ENCODE peak calls at places on chromosomes 1 and 21, in nine cellular contexts. U, P, Q, K, I, C, D, X and Y are unnamed samples.

GRCh38 chr1:85850238-85850637 is 142.0 kb upstream of the ZNHIT6 start:
- DNase-seq in U (peak), P (no peak), Q (no peak), K (peak), I (peak), C (no peak), D (no peak), X (peak), Y (peak)

GRCh38 chr21:28992526-28993292 is at the start of gene LTN1:
- DNase-seq in U (peak), P (peak), Q (peak), K (peak), I (peak), C (peak), D (peak), X (peak), Y (peak)

GRCh38 chr1:11581455-11581854 is 72.8 kb downstream of the FBXO2 start:
- DNase-seq in U (no peak), P (no peak), Q (no peak), K (no peak), I (no peak), C (no peak), D (no peak), X (no peak), Y (no peak)

GRCh38 chr1:218380125-218380977 is 35.2 kb downstream of the TGFB2 start:
- DNase-seq in U (peak), P (no peak), Q (peak), K (peak), I (peak), C (peak), D (no peak), X (no peak), Y (no peak)

GRCh38 chr1:13812456-13813397 is 112.7 kb downstream of the PRDM2 start:
- DNase-seq in U (no peak), P (no peak), Q (no peak), K (no peak), I (no peak), C (no peak), D (no peak), X (peak), Y (no peak)

GRCh38 chr1:3954391-3955160 is 54.5 kb upstream of the C1orf174 start:
- DNase-seq in U (no peak), P (no peak), Q (no peak), K (no peak), I (no peak), C (no peak), D (no peak), X (no peak), Y (no peak)

GRCh38 chr1:235401251-235401650 is 34.0 kb downstream of the TBCE start:
- DNase-seq in U (no peak), P (no peak), Q (no peak), K (no peak), I (no peak), C (no peak), D (no peak), X (no peak), Y (no peak)

GRCh38 chr1:51729824-51730284 is 113.0 kb downstream of the OSBPL9 start:
- DNase-seq in U (peak), P (no peak), Q (no peak), K (no peak), I (peak), C (no peak), D (no peak), X (no peak), Y (peak)

GRCh38 chr21:36005018-36005417 is 55.3 kb downstream of the SETD4 start:
- DNase-seq in U (peak), P (no peak), Q (no peak), K (peak), I (peak), C (no peak), D (no peak), X (no peak), Y (no peak)

GRCh38 chr1:24600551-24600950 is 42.6 kb upstream of the SRRM1 start:
- DNase-seq in U (no peak), P (no peak), Q (no peak), K (no peak), I (no peak), C (no peak), D (no peak), X (no peak), Y (no peak)

GRCh38 chr1:37765937-37766664 is 1.2 kb upstream of the EPHA10 start:
- DNase-seq in U (peak), P (no peak), Q (no peak), K (no peak), I (no peak), C (no peak), D (no peak), X (peak), Y (peak)

GRCh38 chr1:56340977-56341376 is 238.4 kb downstream of the PLPP3 start:
- DNase-seq in U (no peak), P (no peak), Q (no peak), K (no peak), I (no peak), C (no peak), D (no peak), X (no peak), Y (no peak)

GRCh38 chr1:243713470-243714186 is 136.4 kb downstream of the AKT3 start:
- DNase-seq in U (no peak), P (no peak), Q (no peak), K (peak), I (peak), C (no peak), D (no peak), X (no peak), Y (no peak)

GRCh38 chr1:170414989-170415733 is 116.8 kb upstream of the GORAB start:
- DNase-seq in U (no peak), P (no peak), Q (peak), K (peak), I (peak), C (no peak), D (no peak), X (no peak), Y (no peak)

GRCh38 chr1:223261914-223262313 is 102.1 kb downstream of the SUSD4 start:
- DNase-seq in U (no peak), P (no peak), Q (no peak), K (no peak), I (no peak), C (peak), D (no peak), X (no peak), Y (no peak)

GRCh38 chr1:109838838-109839240 is 71.8 kb upstream of the CSF1 start:
- DNase-seq in U (peak), P (no peak), Q (no peak), K (peak), I (peak), C (no peak), D (no peak), X (peak), Y (no peak)

GRCh38 chr1:106584663-106585062 is 471.8 kb upstream of the PRMT6 start:
- DNase-seq in U (no peak), P (no peak), Q (no peak), K (no peak), I (no peak), C (no peak), D (no peak), X (no peak), Y (no peak)

GRCh38 chr1:34739613-34740012 is 15.2 kb upstream of the GJB5 start:
- DNase-seq in U (no peak), P (no peak), Q (no peak), K (no peak), I (no peak), C (no peak), D (no peak), X (no peak), Y (no peak)

GRCh38 chr1:14320518-14320917 is 278.0 kb upstream of the KAZN start:
- DNase-seq in U (no peak), P (no peak), Q (no peak), K (peak), I (peak), C (no peak), D (no peak), X (no peak), Y (no peak)

GRCh38 chr1:10667815-10668214 is 128.6 kb downstream of the CASZ1 start:
- DNase-seq in U (no peak), P (no peak), Q (no peak), K (no peak), I (no peak), C (no peak), D (no peak), X (no peak), Y (no peak)

GRCh38 chr1:153888518-153888917 is 34.3 kb downstream of the GATAD2B start:
- DNase-seq in U (no peak), P (no peak), Q (no peak), K (peak), I (peak), C (no peak), D (peak), X (no peak), Y (peak)

GRCh38 chr21:24418671-24419070 is 1188.6 kb downstream of the MRPL39 start:
- DNase-seq in U (no peak), P (no peak), Q (no peak), K (no peak), I (no peak), C (no peak), D (no peak), X (no peak), Y (no peak)

GRCh38 chr1:209267968-209268367 is 315.5 kb upstream of the CAMK1G start:
- DNase-seq in U (no peak), P (no peak), Q (no peak), K (no peak), I (no peak), C (no peak), D (no peak), X (no peak), Y (no peak)
- TF ChIP-seq CTCF in U (no peak), P (no peak), Q (no peak), K (no peak), I (no peak), C (no peak), D (no peak), X (no peak), Y (no peak)

GRCh38 chr1:44405041-44405803 is at the start of gene RNF220:
- DNase-seq in U (peak), P (no peak), Q (no peak), K (peak), I (peak), C (peak), D (peak), X (peak), Y (peak)
- H3K4me3 ChIP-seq in U (peak), P (peak), Q (peak), K (peak), I (peak), C (peak), D (peak), X (peak), Y (peak)

GRCh38 chr1:1628656-1629429 is 3.1 kb upstream of the MMP23B start:
- DNase-seq in U (no peak), P (no peak), Q (no peak), K (no peak), I (no peak), C (no peak), D (no peak), X (peak), Y (peak)
- TF ChIP-seq CTCF in U (no peak), P (no peak), Q (no peak), K (no peak), I (no peak), C (no peak), D (no peak), X (no peak), Y (no peak)

GRCh38 chr1:54542962-54543539 is 5.0 kb upstream of the ACOT11 start:
- DNase-seq in U (peak), P (no peak), Q (no peak), K (no peak), I (peak), C (no peak), D (no peak), X (no peak), Y (no peak)
- H3K4me3 ChIP-seq in U (peak), P (peak), Q (no peak), K (peak), I (no peak), C (no peak), D (no peak), X (peak), Y (no peak)

GRCh38 chr1:201544710-201545109 is 5.8 kb downstream of the NAV1 start:
- DNase-seq in U (no peak), P (no peak), Q (no peak), K (no peak), I (no peak), C (no peak), D (no peak), X (no peak), Y (no peak)

GRCh38 chr1:201546093-201546492 is 7.2 kb downstream of the NAV1 start:
- DNase-seq in U (peak), P (no peak), Q (no peak), K (no peak), I (no peak), C (no peak), D (no peak), X (peak), Y (peak)

GRCh38 chr1:201542166-201543045 is 3.5 kb downstream of the NAV1 start:
- DNase-seq in U (no peak), P (no peak), Q (no peak), K (peak), I (peak), C (no peak), D (no peak), X (no peak), Y (no peak)

GRCh38 chr1:201540846-201541735 is 2.2 kb downstream of the NAV1 start:
- DNase-seq in U (no peak), P (no peak), Q (no peak), K (no peak), I (no peak), C (no peak), D (no peak), X (no peak), Y (no peak)

DNA sequence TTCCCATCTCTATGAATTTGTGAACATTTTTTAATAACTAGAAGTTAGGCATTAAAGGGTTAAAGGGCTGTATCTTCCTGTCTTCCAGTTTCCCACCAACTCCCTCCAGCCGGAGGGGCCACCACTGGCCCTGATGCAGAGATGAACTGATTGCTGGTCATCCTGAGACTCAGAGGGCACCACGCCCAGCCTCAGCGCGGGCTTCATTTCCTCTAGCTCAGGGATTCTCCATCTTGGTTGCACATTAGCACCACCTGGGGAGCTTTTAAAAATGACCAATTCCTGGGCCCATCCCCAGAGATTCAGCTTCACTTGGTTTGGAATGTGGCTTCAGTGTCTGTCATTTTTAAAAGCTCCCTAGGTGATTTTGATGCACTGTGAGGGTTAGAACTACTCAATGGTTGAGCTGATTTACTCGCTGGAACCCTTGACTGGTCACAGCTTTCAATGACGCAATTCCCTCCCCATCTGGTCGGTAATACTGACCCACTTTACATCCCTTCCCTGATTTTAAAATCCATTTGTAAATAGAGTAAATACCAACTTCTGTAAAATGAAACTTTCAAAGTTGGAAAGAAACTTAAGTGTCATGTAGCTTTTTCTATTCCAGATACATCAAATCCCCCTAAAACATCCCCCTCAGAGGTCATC is 5.1 kb downstream of the NAV1 start:
- DNase-seq in U (no peak), P (no peak), Q (no peak), K (no peak), I (peak), C (no peak), D (no peak), X (no peak), Y (no peak)
- TF ChIP-seq CTCF in U (no peak), P (no peak), Q (no peak), K (no peak), I (no peak), C (no peak), D (no peak), X (no peak), Y (no peak)

GRCh38 chr1:117572546-117572945 is 33.3 kb upstream of the TENT5C start:
- DNase-seq in U (no peak), P (no peak), Q (no peak), K (no peak), I (no peak), C (no peak), D (no peak), X (no peak), Y (no peak)
- H3K4me3 ChIP-seq in U (no peak), P (no peak), Q (no peak), K (no peak), I (no peak), C (no peak), D (no peak), X (no peak), Y (no peak)

GRCh38 chr1:93779540-93780121 is 98.0 kb upstream of the BCAR3 start:
- DNase-seq in U (peak), P (no peak), Q (no peak), K (peak), I (peak), C (no peak), D (no peak), X (peak), Y (no peak)
- TF ChIP-seq CTCF in U (no peak), P (no peak), Q (no peak), K (no peak), I (no peak), C (no peak), D (no peak), X (no peak), Y (no peak)

GRCh38 chr1:157411064-157411463 is 141.3 kb downstream of the FCRL5 start:
- DNase-seq in U (no peak), P (no peak), Q (no peak), K (no peak), I (no peak), C (peak), D (no peak), X (no peak), Y (no peak)
- H3K4me3 ChIP-seq in U (no peak), P (no peak), Q (no peak), K (no peak), I (no peak), C (no peak), D (no peak), X (no peak), Y (no peak)

DNA sequence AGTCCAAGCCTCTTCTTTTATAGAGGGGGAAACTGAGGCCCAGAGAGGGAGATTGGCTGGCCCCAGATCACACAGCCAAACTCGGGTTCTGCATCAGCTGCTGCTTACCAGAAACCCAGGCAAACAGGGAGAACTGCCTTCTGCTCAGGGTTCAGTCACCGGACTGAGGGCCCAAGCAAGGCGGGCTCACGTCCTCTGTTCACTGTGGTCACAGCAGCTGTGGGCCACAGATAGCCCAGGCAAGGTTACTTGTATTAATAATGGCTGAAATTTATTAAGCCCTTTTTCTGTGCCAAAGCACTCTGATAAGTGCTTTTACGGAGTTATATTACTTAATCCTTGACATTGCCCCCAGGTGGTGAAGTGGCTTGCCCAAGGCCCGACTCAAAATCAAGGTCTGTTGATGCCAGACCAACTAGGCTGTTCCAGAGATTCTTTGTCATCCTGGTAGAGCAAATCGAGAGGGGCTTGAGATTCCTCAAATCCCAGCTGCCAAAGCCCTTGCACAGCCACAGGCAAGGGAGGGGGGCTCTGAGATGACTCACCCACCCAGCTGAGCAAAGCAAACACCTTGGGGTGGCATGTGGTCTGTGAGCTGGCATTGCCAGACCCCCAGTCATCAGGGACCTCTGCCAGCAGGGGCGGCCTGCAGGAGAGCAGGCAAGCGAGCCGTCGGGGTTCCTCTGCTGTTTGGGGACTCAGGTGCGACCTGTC is 36.5 kb downstream of the EPHB2 start:
- DNase-seq in U (peak), P (no peak), Q (no peak), K (peak), I (peak), C (peak), D (no peak), X (no peak), Y (no peak)
- TF ChIP-seq CTCF in U (peak), P (no peak), Q (no peak), K (no peak), I (peak), C (no peak), D (no peak), X (no peak), Y (no peak)